ENCODE peak calls at places on chromosomes 16 and 17, in seven cellular contexts. O is H1, Z is SK-N-SH, T is GM12892, X is HepG2, H is GM12878, W is K562. K is an unnamed sample.
A peak's percentile ranks its signal among the peaks of the same experiment; 100 is the strongest.

GRCh38 chr16:51359141-51359960 is 208.3 kb upstream of the SALL1 start:
- DNase-seq in O (peak; percentile 59), Z (peak; percentile 73), T (no peak), X (no peak), H (no peak), W (no peak), K (no peak)

GRCh38 chr17:66636111-66636510 is 198.8 kb upstream of the CACNG5 start:
- DNase-seq in O (no peak), Z (no peak), T (no peak), X (no peak), H (no peak), W (no peak), K (no peak)

GRCh38 chr16:85678821-85679220 is 9.9 kb downstream of the GINS2 start:
- DNase-seq in O (no peak), Z (no peak), T (no peak), X (no peak), H (no peak), W (no peak), K (no peak)

GRCh38 chr16:50560903-50561863 is 13.0 kb downstream of the NKD1 start:
- DNase-seq in O (no peak), Z (no peak), T (no peak), X (peak; percentile 61), H (no peak), W (no peak), K (no peak)

GRCh38 chr17:49384962-49385361 is 22.9 kb upstream of the ZNF652 start:
- DNase-seq in O (no peak), Z (no peak), T (no peak), X (no peak), H (no peak), W (no peak), K (no peak)

GRCh38 chr16:75552951-75553350 is 3.1 kb downstream of the TMEM231 start:
- DNase-seq in O (no peak), Z (no peak), T (no peak), X (no peak), H (no peak), W (no peak), K (no peak)

GRCh38 chr17:42311240-42312034 is 23.1 kb downstream of the STAT5A start:
- DNase-seq in O (no peak), Z (peak; percentile 82), T (no peak), X (peak; percentile 91), H (no peak), W (peak; percentile 61), K (no peak)

GRCh38 chr16:71360378-71360777 is 1.9 kb downstream of the CALB2 start:
- DNase-seq in O (no peak), Z (no peak), T (no peak), X (peak; percentile 25), H (no peak), W (peak; percentile 20), K (no peak)

GRCh38 chr17:42178817-42179216 is 2.1 kb downstream of the KCNH4 start:
- DNase-seq in O (no peak), Z (no peak), T (peak; percentile 63), X (no peak), H (no peak), W (no peak), K (peak; percentile 55)

GRCh38 chr17:42543190-42544079 is 7.4 kb downstream of the NAGLU start:
- DNase-seq in O (no peak), Z (no peak), T (no peak), X (no peak), H (no peak), W (peak; percentile 5), K (no peak)

GRCh38 chr16:1199342-1200013 is 25.6 kb downstream of the TPSG1 start:
- DNase-seq in O (no peak), Z (peak; percentile 57), T (no peak), X (no peak), H (no peak), W (peak; percentile 48), K (no peak)

GRCh38 chr17:60615108-60615507 is 15.1 kb downstream of the PPM1D start:
- DNase-seq in O (no peak), Z (no peak), T (no peak), X (no peak), H (no peak), W (no peak), K (no peak)

GRCh38 chr17:43983515-43984411 is 20.7 kb upstream of the NAGS start:
- DNase-seq in O (no peak), Z (peak; percentile 72), T (no peak), X (peak; percentile 67), H (no peak), W (peak; percentile 80), K (no peak)

GRCh38 chr16:57245472-57246113 is 534 bp downstream of the ARL2BP start:
- DNase-seq in O (no peak), Z (peak; percentile 62), T (peak; percentile 50), X (no peak), H (no peak), W (no peak), K (no peak)

GRCh38 chr16:35523991-35524390 is 2064.6 kb downstream of the TP53TG3F start:
- DNase-seq in O (no peak), Z (no peak), T (no peak), X (no peak), H (no peak), W (no peak), K (no peak)

GRCh38 chr17:73748521-73748920 is 104.3 kb upstream of the SDK2 start:
- DNase-seq in O (no peak), Z (no peak), T (no peak), X (no peak), H (no peak), W (no peak), K (no peak)

GRCh38 chr16:24114876-24115275 is 141.3 kb upstream of the CACNG3 start:
- DNase-seq in O (no peak), Z (no peak), T (no peak), X (no peak), H (no peak), W (no peak), K (no peak)

GRCh38 chr16:48687421-48688038 is 77.5 kb upstream of the N4BP1 start:
- DNase-seq in O (no peak), Z (peak; percentile 68), T (peak; percentile 34), X (peak; percentile 84), H (peak; percentile 13), W (peak; percentile 74), K (peak; percentile 41)

GRCh38 chr16:89081556-89081955 is 12.1 kb upstream of the ACSF3 start:
- DNase-seq in O (no peak), Z (no peak), T (no peak), X (no peak), H (no peak), W (no peak), K (no peak)
- TF ChIP-seq TAF1 in O (no peak), Z (no peak), T (no peak), X (no peak), H (no peak), W (no peak), K (no peak)

GRCh38 chr17:2138318-2138717 is 83.4 kb downstream of the HIC1 start:
- DNase-seq in O (no peak), Z (peak; percentile 79), T (no peak), X (no peak), H (peak; percentile 60), W (peak; percentile 30), K (peak; percentile 31)

GRCh38 chr17:2137342-2138098 is 82.6 kb downstream of the HIC1 start:
- DNase-seq in O (peak; percentile 29), Z (no peak), T (no peak), X (no peak), H (peak; percentile 51), W (no peak), K (peak; percentile 34)

GRCh38 chr17:2140683-2141082 is 85.8 kb downstream of the HIC1 start:
- DNase-seq in O (no peak), Z (no peak), T (no peak), X (no peak), H (no peak), W (no peak), K (no peak)

GRCh38 chr17:2143332-2143731 is 88.4 kb downstream of the HIC1 start:
- DNase-seq in O (no peak), Z (no peak), T (no peak), X (no peak), H (no peak), W (no peak), K (no peak)

GRCh38 chr17:2138768-2139167 is 83.9 kb downstream of the HIC1 start:
- DNase-seq in O (no peak), Z (peak; percentile 79), T (no peak), X (peak; percentile 34), H (peak; percentile 42), W (no peak), K (no peak)
- TF ChIP-seq POLR2AphosphoS5 in O (no peak), Z (peak; percentile 58), T (no peak), X (no peak), H (no peak), W (no peak), K (no peak)

GRCh38 chr16:89020925-89021595 is 44.1 kb upstream of the CBFA2T3 start:
- DNase-seq in O (no peak), Z (no peak), T (no peak), X (no peak), H (no peak), W (no peak), K (no peak)

GRCh38 chr16:89022051-89022836 is 45.2 kb upstream of the CBFA2T3 start:
- DNase-seq in O (no peak), Z (no peak), T (no peak), X (no peak), H (no peak), W (no peak), K (no peak)

GRCh38 chr16:89023621-89024511 is 46.9 kb upstream of the CBFA2T3 start:
- DNase-seq in O (no peak), Z (no peak), T (no peak), X (no peak), H (no peak), W (no peak), K (no peak)

GRCh38 chr16:89024546-89024945 is 47.5 kb upstream of the CBFA2T3 start:
- DNase-seq in O (no peak), Z (no peak), T (no peak), X (no peak), H (no peak), W (no peak), K (no peak)

GRCh38 chr16:89023151-89023551 is 46.1 kb upstream of the CBFA2T3 start:
- DNase-seq in O (no peak), Z (no peak), T (no peak), X (no peak), H (no peak), W (no peak), K (no peak)
- TF ChIP-seq TAF1 in O (no peak), Z (no peak), T (no peak), X (no peak), H (no peak), W (no peak), K (no peak)

GRCh38 chr16:53435066-53435688 is 906 bp downstream of the RBL2 start:
- DNase-seq in O (no peak), Z (peak; percentile 82), T (peak; percentile 37), X (peak; percentile 94), H (peak; percentile 73), W (peak; percentile 74), K (peak; percentile 49)

GRCh38 chr16:53433509-53433908 is 762 bp upstream of the RBL2 start:
- DNase-seq in O (no peak), Z (no peak), T (no peak), X (no peak), H (no peak), W (no peak), K (no peak)

GRCh38 chr16:53433930-53434435 is 288 bp upstream of the RBL2 start:
- DNase-seq in O (no peak), Z (no peak), T (no peak), X (peak; percentile 76), H (no peak), W (no peak), K (no peak)

GRCh38 chr16:53430363-53430762 is 3.9 kb upstream of the RBL2 start:
- DNase-seq in O (no peak), Z (no peak), T (no peak), X (no peak), H (no peak), W (no peak), K (no peak)

GRCh38 chr16:53434436-53435065 is at the start of gene RBL2:
- DNase-seq in O (no peak), Z (peak; percentile 91), T (peak; percentile 56), X (peak; percentile 25), H (no peak), W (peak; percentile 85), K (peak; percentile 60)
- TF ChIP-seq POLR2AphosphoS5 in O (no peak), Z (no peak), T (peak; percentile 20), X (peak; percentile 34), H (no peak), W (peak; percentile 47), K (peak; percentile 46)

K was measured in GM12891.